ENCODE peak calls at places on chromosomes 12 and 14, in five cellular contexts. V, E, H, T and I are unnamed samples.

GRCh38 chr12:125136702-125137101 is 71.5 kb downstream of the AACS start:
- DNase-seq in V (no peak), E (no peak), H (no peak), T (no peak), I (no peak)

GRCh38 chr12:120262852-120263724 is 2.4 kb downstream of the PXN start:
- DNase-seq in V (no peak), E (peak), H (peak), T (no peak), I (no peak)

GRCh38 chr12:87270894-87271293 is 758.3 kb downstream of the C12orf50 start:
- DNase-seq in V (no peak), E (no peak), H (no peak), T (no peak), I (no peak)

GRCh38 chr12:76030378-76031080 is 1.0 kb downstream of the PHLDA1 start:
- DNase-seq in V (peak), E (peak), H (peak), T (peak), I (no peak)

GRCh38 chr12:101819467-101819866 is 11.3 kb downstream of the GNPTAB start:
- DNase-seq in V (no peak), E (no peak), H (no peak), T (no peak), I (no peak)

GRCh38 chr14:95318870-95319311 is 817 bp downstream of the CLMN start:
- DNase-seq in V (no peak), E (no peak), H (peak), T (no peak), I (no peak)

GRCh38 chr12:124509676-124510300 is 57.6 kb downstream of the NCOR2 start:
- DNase-seq in V (peak), E (peak), H (no peak), T (no peak), I (no peak)

GRCh38 chr12:121783771-121784170 is 9.7 kb downstream of the RHOF start:
- DNase-seq in V (no peak), E (no peak), H (no peak), T (no peak), I (no peak)

GRCh38 chr12:42199007-42199406 is 39.0 kb downstream of the YAF2 start:
- DNase-seq in V (no peak), E (no peak), H (no peak), T (no peak), I (no peak)

GRCh38 chr14:52422650-52423356 is 108.7 kb downstream of the PTGER2 start:
- DNase-seq in V (no peak), E (no peak), H (no peak), T (no peak), I (no peak)

GRCh38 chr12:131098178-131098981 is 144.7 kb downstream of the ADGRD1 start:
- DNase-seq in V (no peak), E (peak), H (no peak), T (no peak), I (peak)

GRCh38 chr14:49975799-49976198 is 82.9 kb downstream of the ARF6 start:
- DNase-seq in V (no peak), E (no peak), H (no peak), T (no peak), I (no peak)

GRCh38 chr12:50401383-50402155 is 884 bp downstream of the LARP4 start:
- DNase-seq in V (peak), E (peak), H (no peak), T (no peak), I (no peak)

GRCh38 chr14:105952826-105953225 is 426.4 kb downstream of the TMEM121 start:
- DNase-seq in V (no peak), E (no peak), H (no peak), T (no peak), I (no peak)

DNA sequence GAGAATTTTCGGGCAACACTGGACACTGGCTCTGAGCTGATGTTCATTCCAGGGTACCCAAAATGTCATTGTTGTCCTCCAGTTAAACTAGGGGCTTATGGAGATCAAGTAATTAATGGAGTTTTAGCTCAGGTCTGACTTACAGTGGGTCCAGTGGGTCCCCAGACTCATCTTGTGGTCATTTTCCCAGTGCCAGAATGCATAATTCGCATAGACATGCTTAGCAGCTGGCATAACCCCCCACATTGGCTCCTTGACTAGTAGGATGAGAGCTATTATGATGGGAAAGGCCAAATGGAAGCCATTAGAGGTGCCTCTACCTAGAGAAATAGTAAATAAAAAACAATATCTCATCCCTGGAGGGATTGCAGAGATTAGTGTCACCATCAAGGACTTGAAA is 818.9 kb downstream of the TMTC2 start:
- DNase-seq in V (no peak), E (no peak), H (no peak), T (no peak), I (no peak)
- TF ChIP-seq POLR2AphosphoS5 in V (no peak), E (no peak), H (no peak), T (no peak), I (no peak)

GRCh38 chr12:90816353-90817089 is 138.5 kb downstream of the CCER1 start:
- DNase-seq in V (no peak), E (no peak), H (no peak), T (no peak), I (no peak)
- TF ChIP-seq POLR2AphosphoS5 in V (no peak), E (no peak), H (no peak), T (no peak), I (no peak)

GRCh38 chr14:89417469-89418225 is 614 bp upstream of the FOXN3 start:
- DNase-seq in V (peak), E (peak), H (no peak), T (peak), I (peak)

GRCh38 chr14:89418452-89418851 is 1.4 kb upstream of the FOXN3 start:
- DNase-seq in V (no peak), E (peak), H (no peak), T (no peak), I (no peak)

GRCh38 chr14:89416002-89416995 is 734 bp downstream of the FOXN3 start:
- DNase-seq in V (peak), E (peak), H (peak), T (peak), I (peak)

GRCh38 chr14:89418976-89419375 is 1.9 kb upstream of the FOXN3 start:
- DNase-seq in V (peak), E (peak), H (no peak), T (no peak), I (no peak)

DNA sequence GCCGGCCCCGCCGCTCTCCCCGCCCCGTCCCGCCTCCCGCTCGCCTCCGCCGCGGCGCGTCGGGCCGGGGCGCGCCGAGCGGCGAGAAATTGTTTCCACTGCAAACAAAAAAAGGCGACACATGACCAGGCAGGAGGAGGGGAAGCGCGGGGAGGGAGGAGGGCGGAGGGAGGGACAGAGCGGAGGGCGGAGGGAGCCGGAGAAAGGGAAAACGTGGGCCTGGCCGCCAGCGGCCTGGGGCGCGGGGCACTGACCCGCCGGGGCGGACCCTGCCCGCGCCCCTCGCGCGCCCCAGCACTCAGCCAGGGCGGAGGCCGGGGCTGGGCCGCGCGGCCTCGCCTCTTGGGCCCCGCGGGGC is at the start of gene FOXN3:
- DNase-seq in V (peak), E (peak), H (peak), T (no peak), I (peak)
- TF ChIP-seq POLR2AphosphoS5 in V (peak), E (peak), H (peak), T (no peak), I (peak)

GRCh38 chr14:87994974-87995373 is 2.0 kb upstream of the GALC start:
- DNase-seq in V (peak), E (no peak), H (no peak), T (no peak), I (no peak)
- TF ChIP-seq POLR2AphosphoS5 in V (no peak), E (no peak), H (peak), T (no peak), I (no peak)

DNA sequence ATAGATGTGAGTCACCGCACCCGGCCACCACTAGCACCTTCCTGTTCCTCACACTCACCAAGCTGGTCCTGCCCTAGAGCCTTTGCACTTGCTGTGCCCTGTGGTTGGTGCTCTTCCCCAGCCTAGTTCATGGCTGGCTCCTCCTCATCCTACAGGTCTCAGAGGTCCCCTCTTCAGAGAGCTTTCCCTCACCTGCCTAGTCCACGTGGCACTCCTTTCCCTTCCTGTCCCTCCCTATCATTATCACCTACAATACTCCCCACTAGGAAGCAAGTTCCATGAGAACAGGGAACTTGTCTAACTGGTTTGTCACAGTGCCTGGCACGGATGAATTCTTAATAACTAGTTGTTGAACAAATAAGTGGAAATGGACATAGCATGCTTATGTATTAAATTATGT is 24.0 kb upstream of the TMED10 start:
- DNase-seq in V (no peak), E (no peak), H (no peak), T (no peak), I (peak)
- TF ChIP-seq POLR2AphosphoS5 in V (no peak), E (no peak), H (peak), T (no peak), I (peak)